ENCODE peak calls at places on chromosomes 12 and 14, in eight cellular contexts. One of them, this sample, is unnamed.

GRCh38 chr14:64215978-64216377 is 78.2 kb downstream of the ESR2 start:
- DNase-seq in GM12878: no peak
- DNase-seq in HepG2: no peak
- DNase-seq in SK-N-SH: no peak
- DNase-seq in Panc1: no peak
- DNase-seq in K562: no peak
- DNase-seq in HL-60: no peak
- DNase-seq in HCT116: no peak
- DNase-seq in this sample: no peak

GRCh38 chr12:105659355-105660075 is 329.0 kb downstream of the C12orf75 start:
- DNase-seq in HL-60: no peak
- DNase-seq in HCT116: no peak
- DNase-seq in K562: no peak
- DNase-seq in GM12878: no peak
- DNase-seq in SK-N-SH: no peak
- DNase-seq in HepG2: no peak
- DNase-seq in Panc1: no peak
- DNase-seq in this sample: no peak

GRCh38 chr14:19771895-19772430 is 1.3 kb upstream of the OR4M1 start:
- DNase-seq in GM12878: no peak
- DNase-seq in K562: no peak
- DNase-seq in HL-60: no peak
- DNase-seq in SK-N-SH: no peak
- DNase-seq in HCT116: no peak
- DNase-seq in Panc1: no peak
- DNase-seq in HepG2: no peak
- DNase-seq in this sample: no peak

GRCh38 chr12:94650143-94651056 is at the start of gene TMCC3:
- DNase-seq in Panc1: no peak
- DNase-seq in K562: no peak
- DNase-seq in HepG2: no peak
- DNase-seq in GM12878: no peak
- DNase-seq in SK-N-SH: peak
- DNase-seq in HL-60: no peak
- DNase-seq in HCT116: no peak
- DNase-seq in this sample: peak

GRCh38 chr12:13386269-13387039 is 189.9 kb downstream of the EMP1 start:
- DNase-seq in Panc1: no peak
- DNase-seq in HCT116: no peak
- DNase-seq in HepG2: no peak
- DNase-seq in HL-60: no peak
- DNase-seq in K562: no peak
- DNase-seq in GM12878: no peak
- DNase-seq in SK-N-SH: no peak
- DNase-seq in this sample: no peak

GRCh38 chr14:75986439-75986765 is 839 bp downstream of the IFT43 start:
- DNase-seq in GM12878: no peak
- DNase-seq in Panc1: no peak
- DNase-seq in K562: no peak
- DNase-seq in HepG2: no peak
- DNase-seq in HL-60: no peak
- DNase-seq in HCT116: no peak
- DNase-seq in SK-N-SH: no peak
- DNase-seq in this sample: no peak

GRCh38 chr14:96889091-96889490 is 91.9 kb downstream of the VRK1 start:
- DNase-seq in HL-60: no peak
- DNase-seq in HepG2: no peak
- DNase-seq in K562: no peak
- DNase-seq in Panc1: no peak
- DNase-seq in SK-N-SH: peak
- DNase-seq in GM12878: no peak
- DNase-seq in HCT116: no peak
- DNase-seq in this sample: no peak

GRCh38 chr12:81627336-81628189 is 131.6 kb downstream of the PPFIA2 start:
- DNase-seq in HCT116: peak
- DNase-seq in SK-N-SH: peak
- DNase-seq in GM12878: no peak
- DNase-seq in Panc1: peak
- DNase-seq in K562: peak
- DNase-seq in HL-60: peak
- DNase-seq in HepG2: peak
- DNase-seq in this sample: peak

GRCh38 chr12:132484891-132485441 is 5.0 kb upstream of the FBRSL1 start:
- DNase-seq in GM12878: no peak
- DNase-seq in HCT116: no peak
- DNase-seq in HL-60: no peak
- DNase-seq in Panc1: no peak
- DNase-seq in K562: no peak
- DNase-seq in SK-N-SH: no peak
- DNase-seq in HepG2: no peak
- DNase-seq in this sample: no peak

GRCh38 chr14:99320621-99321235 is 48.7 kb upstream of the BCL11B start:
- DNase-seq in Panc1: no peak
- DNase-seq in HL-60: no peak
- DNase-seq in K562: no peak
- DNase-seq in HCT116: no peak
- DNase-seq in GM12878: no peak
- DNase-seq in HepG2: no peak
- DNase-seq in SK-N-SH: no peak
- DNase-seq in this sample: no peak

GRCh38 chr12:108380382-108380781 is 41.3 kb upstream of the CMKLR1 start:
- DNase-seq in SK-N-SH: no peak
- DNase-seq in HCT116: no peak
- DNase-seq in HepG2: no peak
- DNase-seq in K562: no peak
- DNase-seq in HL-60: no peak
- DNase-seq in Panc1: no peak
- DNase-seq in GM12878: no peak
- DNase-seq in this sample: no peak

GRCh38 chr12:130818381-130819247 is 20.4 kb downstream of the STX2 start:
- DNase-seq in K562: no peak
- DNase-seq in SK-N-SH: peak
- DNase-seq in GM12878: peak
- DNase-seq in Panc1: no peak
- DNase-seq in HepG2: no peak
- DNase-seq in HL-60: peak
- DNase-seq in HCT116: no peak
- DNase-seq in this sample: peak

GRCh38 chr14:105507247-105507646 is 16.2 kb downstream of the TEDC1 start:
- DNase-seq in HL-60: no peak
- DNase-seq in SK-N-SH: no peak
- DNase-seq in HCT116: no peak
- DNase-seq in GM12878: no peak
- DNase-seq in HepG2: no peak
- DNase-seq in Panc1: no peak
- DNase-seq in K562: no peak
- DNase-seq in this sample: no peak

GRCh38 chr14:105505101-105505500 is 14.1 kb downstream of the TEDC1 start:
- DNase-seq in SK-N-SH: peak
- DNase-seq in GM12878: no peak
- DNase-seq in HCT116: no peak
- DNase-seq in HL-60: no peak
- DNase-seq in K562: no peak
- DNase-seq in Panc1: no peak
- DNase-seq in HepG2: no peak
- DNase-seq in this sample: no peak

GRCh38 chr14:105508069-105508468 is 17.0 kb downstream of the TEDC1 start:
- DNase-seq in HCT116: no peak
- DNase-seq in HepG2: no peak
- DNase-seq in K562: no peak
- DNase-seq in Panc1: no peak
- DNase-seq in SK-N-SH: no peak
- DNase-seq in GM12878: no peak
- DNase-seq in HL-60: no peak
- DNase-seq in this sample: no peak

GRCh38 chr14:105503918-105504692 is 13.1 kb downstream of the TEDC1 start:
- DNase-seq in GM12878: no peak
- DNase-seq in Panc1: no peak
- DNase-seq in HepG2: no peak
- DNase-seq in HL-60: no peak
- DNase-seq in K562: no peak
- DNase-seq in HCT116: no peak
- DNase-seq in SK-N-SH: peak
- DNase-seq in this sample: no peak

DNA sequence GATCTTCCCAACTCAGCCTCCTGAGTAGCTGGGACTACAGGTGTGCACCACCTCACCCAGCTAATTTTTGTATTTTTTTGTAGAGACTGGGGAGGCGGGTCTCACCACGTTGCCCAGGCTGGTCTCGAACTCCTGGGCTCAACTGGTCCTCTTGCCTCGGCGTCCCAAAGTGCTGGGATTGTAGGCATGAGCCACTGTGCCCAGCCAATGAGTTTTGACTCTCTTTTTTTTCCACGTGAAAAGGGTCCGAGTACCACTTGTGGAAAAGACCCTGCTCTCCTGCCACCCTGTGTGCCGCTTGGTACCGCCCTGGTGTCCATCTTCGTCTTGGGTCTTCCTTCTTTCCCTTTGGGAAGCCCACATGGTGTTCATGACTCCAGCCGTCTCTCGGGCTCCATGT is 17.6 kb downstream of the TEDC1 start:
- DNase-seq in GM12878: no peak
- DNase-seq in HepG2: no peak
- DNase-seq in HCT116: no peak
- DNase-seq in Panc1: no peak
- DNase-seq in K562: no peak
- DNase-seq in SK-N-SH: no peak
- DNase-seq in HL-60: no peak
- DNase-seq in this sample: no peak
- TF ChIP-seq REST in GM12878: no peak
- TF ChIP-seq REST in HepG2: no peak
- TF ChIP-seq REST in HCT116: no peak
- TF ChIP-seq REST in Panc1: no peak
- TF ChIP-seq REST in K562: no peak
- TF ChIP-seq REST in SK-N-SH: no peak
- TF ChIP-seq REST in HL-60: no peak
- TF ChIP-seq REST in this sample: no peak

DNA sequence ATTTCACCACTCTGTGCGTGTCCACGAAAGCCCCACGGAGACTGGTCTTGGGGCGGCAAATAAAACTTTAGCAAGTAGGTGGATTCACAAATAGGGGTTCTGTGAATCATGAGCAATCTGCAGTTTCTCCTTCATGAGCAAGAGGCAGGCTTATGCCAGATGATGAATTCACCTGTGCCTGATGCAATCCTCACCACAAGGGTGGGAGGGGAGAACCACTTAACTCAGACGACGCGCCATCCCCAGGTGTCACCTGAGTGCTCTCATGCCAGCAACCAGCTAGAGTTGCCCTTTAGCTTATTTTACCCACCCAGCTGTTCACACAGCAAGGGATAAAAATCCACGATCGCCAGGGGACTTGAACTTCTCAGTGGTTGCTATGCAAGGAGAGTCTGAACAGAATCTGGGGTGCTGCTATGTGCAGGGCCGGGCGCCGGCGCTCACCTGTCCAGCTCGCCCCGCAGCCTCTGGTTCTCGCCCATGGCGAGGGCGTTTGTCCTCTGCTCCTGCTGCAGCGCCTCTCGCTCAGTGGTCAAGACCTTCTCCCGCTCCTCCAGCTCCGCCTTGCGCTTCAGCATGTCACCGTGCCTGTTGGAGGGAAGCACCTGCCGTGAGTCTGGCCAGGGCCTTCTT is 55.1 kb upstream of the GPR68 start:
- DNase-seq in SK-N-SH: no peak
- DNase-seq in GM12878: no peak
- DNase-seq in HepG2: no peak
- DNase-seq in K562: no peak
- DNase-seq in HCT116: no peak
- DNase-seq in Panc1: no peak
- DNase-seq in HL-60: no peak
- DNase-seq in this sample: no peak
- TF ChIP-seq POLR2AphosphoS5 in SK-N-SH: no peak
- TF ChIP-seq POLR2AphosphoS5 in GM12878: no peak
- TF ChIP-seq POLR2AphosphoS5 in HepG2: no peak
- TF ChIP-seq POLR2AphosphoS5 in K562: no peak
- TF ChIP-seq POLR2AphosphoS5 in HCT116: no peak
- TF ChIP-seq POLR2AphosphoS5 in Panc1: no peak
- TF ChIP-seq POLR2AphosphoS5 in HL-60: no peak
- TF ChIP-seq POLR2AphosphoS5 in this sample: no peak

DNA sequence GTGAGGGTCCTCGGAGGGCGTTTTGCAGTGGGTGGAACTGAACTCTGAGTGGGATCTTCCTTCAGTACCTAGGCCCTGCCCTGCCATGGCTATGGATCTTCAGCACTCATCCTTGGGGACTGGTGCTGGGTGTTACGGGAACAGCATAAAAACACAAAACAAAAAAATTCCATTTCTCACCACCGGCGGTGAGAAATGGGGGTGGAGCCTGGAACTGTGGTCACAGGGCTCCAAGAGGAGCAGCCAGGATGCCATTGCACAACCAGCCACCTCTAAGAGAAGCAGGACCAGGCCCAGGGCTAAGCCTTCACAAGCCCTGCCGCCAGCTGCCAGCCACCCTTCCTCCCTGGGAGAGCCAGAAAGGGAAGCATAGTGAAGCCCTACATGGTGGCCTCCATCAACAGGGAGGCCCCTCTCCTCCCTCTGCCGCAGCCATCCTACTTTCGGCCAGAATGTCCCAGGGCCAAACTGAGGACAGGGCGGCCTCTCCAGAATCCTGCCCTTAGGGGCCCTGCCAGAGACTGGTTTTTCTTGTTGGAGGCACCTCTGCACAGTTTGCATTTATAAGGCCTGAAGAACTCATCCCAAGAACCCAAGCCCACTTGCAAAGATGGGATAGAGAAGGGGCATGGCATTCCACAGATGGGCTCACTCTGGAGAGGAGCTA is 76.5 kb downstream of the VCPKMT start:
- DNase-seq in GM12878: no peak
- DNase-seq in K562: no peak
- DNase-seq in HL-60: peak
- DNase-seq in SK-N-SH: no peak
- DNase-seq in HCT116: no peak
- DNase-seq in HepG2: peak
- DNase-seq in Panc1: no peak
- DNase-seq in this sample: no peak
- TF ChIP-seq REST in GM12878: no peak
- TF ChIP-seq REST in K562: no peak
- TF ChIP-seq REST in HL-60: no peak
- TF ChIP-seq REST in SK-N-SH: no peak
- TF ChIP-seq REST in HCT116: no peak
- TF ChIP-seq REST in HepG2: no peak
- TF ChIP-seq REST in Panc1: no peak
- TF ChIP-seq REST in this sample: no peak

DNA sequence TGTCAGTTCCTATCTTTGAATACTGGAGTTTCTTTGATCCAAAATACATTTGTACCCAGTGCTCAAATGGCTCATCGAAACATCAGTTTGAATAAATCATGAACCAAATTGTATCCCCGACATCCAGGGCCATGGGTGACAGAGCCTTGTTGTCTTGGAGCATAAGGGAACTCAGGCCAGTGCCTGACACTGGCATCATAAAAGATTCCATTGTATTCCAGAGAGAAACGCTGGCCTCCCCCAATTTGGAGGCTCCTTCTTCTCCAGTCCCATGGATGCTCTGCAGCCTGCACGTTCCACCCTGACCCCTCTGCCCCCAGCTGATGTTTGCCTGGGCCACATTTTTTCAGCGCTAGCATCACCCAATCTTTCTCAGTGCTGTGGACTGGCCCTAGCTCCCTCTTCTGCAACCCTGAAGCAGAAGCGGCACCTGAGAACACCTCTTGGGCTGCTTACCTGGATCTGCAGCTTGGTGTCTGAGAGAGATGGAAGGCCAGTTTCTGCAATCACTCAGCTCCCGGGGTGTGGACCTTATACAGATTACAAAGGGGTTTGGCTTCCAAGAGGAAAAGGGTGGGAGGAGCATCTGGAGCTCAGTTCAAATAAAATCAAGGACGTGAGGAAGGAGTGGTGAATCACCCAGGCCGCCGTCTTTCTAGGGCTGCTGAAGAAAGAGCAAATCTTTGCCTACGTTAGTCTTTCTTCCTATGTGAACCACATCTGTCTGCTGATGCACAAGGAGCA is at the start of gene RNASE1:
- DNase-seq in HL-60: no peak
- DNase-seq in HCT116: no peak
- DNase-seq in K562: peak
- DNase-seq in Panc1: no peak
- DNase-seq in SK-N-SH: no peak
- DNase-seq in GM12878: no peak
- DNase-seq in HepG2: peak
- DNase-seq in this sample: no peak
- TF ChIP-seq POLR2AphosphoS5 in HL-60: no peak
- TF ChIP-seq POLR2AphosphoS5 in HCT116: no peak
- TF ChIP-seq POLR2AphosphoS5 in K562: no peak
- TF ChIP-seq POLR2AphosphoS5 in Panc1: no peak
- TF ChIP-seq POLR2AphosphoS5 in SK-N-SH: no peak
- TF ChIP-seq POLR2AphosphoS5 in GM12878: no peak
- TF ChIP-seq POLR2AphosphoS5 in HepG2: no peak
- TF ChIP-seq POLR2AphosphoS5 in this sample: no peak

This sample was measured in GM23338.